ENCODE peak calls at places on chromosomes 13 and 19, in four cellular contexts. P is astrocyte of the hippocampus, K is H9, Q is osteocyte. B is an unnamed sample.

GRCh38 chr13:101576452-101576851 is 124.0 kb downstream of the ITGBL1 start:
- DNase-seq in P (peak), K (no peak), Q (no peak), B (peak)

GRCh38 chr13:113361406-113361805 is 2.5 kb downstream of the GRTP1 start:
- DNase-seq in P (no peak), Q (no peak), K (no peak), B (peak)

GRCh38 chr19:2199215-2199614 is 35.5 kb downstream of the DOT1L start:
- DNase-seq in Q (no peak), K (peak), P (peak), B (peak)

GRCh38 chr13:27923794-27924528 is 4.2 kb downstream of the PDX1 start:
- DNase-seq in P (no peak), K (no peak), Q (no peak), B (no peak)

GRCh38 chr13:61592489-61592888 is 176.8 kb upstream of the PCDH20 start:
- DNase-seq in Q (no peak), K (no peak), P (no peak), B (no peak)

GRCh38 chr19:20278342-20278741 is 111.3 kb downstream of the ZNF486 start:
- DNase-seq in Q (no peak), K (peak), P (peak), B (no peak)

GRCh38 chr19:56295531-56296455 is 18.8 kb downstream of the ZSCAN5A start:
- DNase-seq in P (no peak), K (no peak), Q (no peak), B (peak)

GRCh38 chr13:20506676-20507075 is 19.0 kb downstream of the CRYL1 start:
- DNase-seq in P (no peak), K (no peak), Q (no peak), B (no peak)

GRCh38 chr13:46804391-46804815 is 7.4 kb upstream of the ESD start:
- DNase-seq in K (no peak), P (peak), Q (no peak), B (peak)

GRCh38 chr19:45953676-45954075 is 20.0 kb downstream of the NOVA2 start:
- DNase-seq in K (no peak), P (peak), Q (no peak), B (no peak)

GRCh38 chr19:317710-318508 is 26.7 kb downstream of the MIER2 start:
- DNase-seq in P (no peak), K (no peak), Q (no peak), B (peak)

GRCh38 chr19:9953802-9954542 is 17.7 kb upstream of the OLFM2 start:
- DNase-seq in Q (no peak), P (peak), K (no peak), B (no peak)

GRCh38 chr13:111177081-111177711 is 62.1 kb downstream of the ARHGEF7 start:
- DNase-seq in K (no peak), Q (no peak), P (peak), B (no peak)

GRCh38 chr13:23146811-23147245 is 34.0 kb upstream of the SGCG start:
- DNase-seq in P (no peak), K (no peak), Q (no peak), B (no peak)

GRCh38 chr13:64591981-64592380 is 2638.2 kb downstream of the PCDH9 start:
- DNase-seq in P (peak), Q (no peak), K (no peak), B (no peak)

GRCh38 chr19:14575428-14575980 is 3.6 kb upstream of the NDUFB7 start:
- DNase-seq in P (no peak), Q (no peak), K (no peak), B (peak)

GRCh38 chr13:36142735-36143134 is 11.6 kb upstream of the DCLK1 start:
- DNase-seq in K (no peak), P (no peak), Q (no peak), B (no peak)

GRCh38 chr13:103324641-103325040 is 258.4 kb upstream of the SLC10A2 start:
- DNase-seq in P (no peak), K (no peak), Q (no peak), B (no peak)

GRCh38 chr13:97631158-97631557 is 197.2 kb downstream of the RAP2A start:
- DNase-seq in P (no peak), K (peak), Q (no peak), B (no peak)

GRCh38 chr19:42547927-42548326 is 19.6 kb upstream of the CEACAM1 start:
- DNase-seq in K (no peak), P (no peak), Q (no peak), B (no peak)

GRCh38 chr13:75637101-75637774 is 1.1 kb downstream of the LMO7 start:
- DNase-seq in Q (no peak), P (peak), K (no peak), B (peak)

GRCh38 chr13:97975851-97976550 is 22.5 kb downstream of the IPO5 start:
- DNase-seq in Q (peak), K (peak), P (peak), B (peak)

GRCh38 chr19:38197937-38198704 is 25.9 kb downstream of the DPF1 start:
- DNase-seq in K (peak), P (no peak), Q (no peak), B (peak)

GRCh38 chr13:35833571-35834305 is 297.4 kb downstream of the DCLK1 start:
- DNase-seq in Q (no peak), P (no peak), K (no peak), B (no peak)

GRCh38 chr13:97224544-97225324 is 2.6 kb downstream of the MBNL2 start:
- DNase-seq in K (no peak), Q (no peak), P (peak), B (no peak)

GRCh38 chr19:11894851-11895250 is 7.3 kb downstream of the ZNF69 start:
- DNase-seq in P (no peak), Q (no peak), K (no peak), B (no peak)

B was measured in osteoblast.